ENCODE peak calls at places on chromosomes 5 and 9, in eight cellular contexts. X, E, M, T, P, L, D and Y are unnamed samples.

GRCh38 chr9:132163457-132163875 is 1.6 kb downstream of the NTNG2 start:
- DNase-seq in X (peak), P (no peak), D (no peak), E (peak), M (no peak), L (peak), T (no peak), Y (no peak)

GRCh38 chr5:147906326-147907095 is at the start of gene C5orf46:
- DNase-seq in P (peak), M (no peak), T (no peak), D (no peak), X (no peak), L (peak), E (no peak), Y (no peak)

GRCh38 chr9:25677301-25678146 is 720 bp downstream of the TUSC1 start:
- DNase-seq in L (peak), X (peak), M (no peak), D (no peak), E (peak), P (peak), T (peak), Y (no peak)

GRCh38 chr5:167798427-167798826 is 493.0 kb upstream of the WWC1 start:
- DNase-seq in T (no peak), D (no peak), E (no peak), X (no peak), P (no peak), M (no peak), L (peak), Y (no peak)

GRCh38 chr9:115209601-115210306 is 91.8 kb upstream of the TNC start:
- DNase-seq in X (no peak), M (no peak), P (peak), L (peak), E (no peak), D (no peak), T (no peak), Y (no peak)

GRCh38 chr5:141084487-141084989 is 9.9 kb upstream of the PCDHB2 start:
- DNase-seq in E (peak), P (peak), D (no peak), M (no peak), L (peak), X (no peak), T (no peak), Y (peak)

GRCh38 chr5:160071521-160072299 is 47.5 kb downstream of the PWWP2A start:
- DNase-seq in D (no peak), M (no peak), X (no peak), P (no peak), T (no peak), L (no peak), E (peak), Y (no peak)

GRCh38 chr5:58595952-58596351 is 13.1 kb downstream of the RAB3C start:
- DNase-seq in D (no peak), P (no peak), X (no peak), E (no peak), L (no peak), M (no peak), T (no peak), Y (no peak)

GRCh38 chr5:56054651-56055050 is 59.9 kb upstream of the IL6ST start:
- DNase-seq in X (no peak), M (no peak), P (peak), E (no peak), T (no peak), L (no peak), D (no peak), Y (no peak)

GRCh38 chr5:141420855-141421488 is at the start of gene PCDHGA11:
- DNase-seq in T (peak), X (no peak), E (no peak), L (no peak), D (no peak), M (no peak), P (peak), Y (no peak)

GRCh38 chr9:4038182-4038723 is 261.6 kb downstream of the GLIS3 start:
- DNase-seq in X (no peak), L (peak), T (no peak), D (no peak), E (no peak), P (no peak), M (no peak), Y (no peak)

GRCh38 chr9:91166796-91167366 is 194.8 kb downstream of the AUH start:
- DNase-seq in X (no peak), M (no peak), T (no peak), L (peak), P (peak), E (no peak), D (no peak), Y (no peak)

GRCh38 chr5:40384782-40385390 is 294.8 kb upstream of the PTGER4 start:
- DNase-seq in T (no peak), D (no peak), P (no peak), L (no peak), E (no peak), M (no peak), X (no peak), Y (no peak)

GRCh38 chr9:8855046-8855445 is 1055.5 kb upstream of the DMAC1 start:
- DNase-seq in E (peak), D (no peak), X (no peak), L (no peak), P (no peak), T (no peak), M (no peak), Y (no peak)

GRCh38 chr5:173057062-173057924 is 1.1 kb downstream of the CREBRF start:
- DNase-seq in M (peak), P (peak), E (peak), X (peak), L (peak), T (peak), D (peak), Y (peak)